ENCODE peak calls at places on chromosomes 7 and 10, in eight cellular contexts. One of them, this sample, is unnamed.

GRCh38 chr7:77447616-77448015 is 31.5 kb upstream of the GSAP start:
- DNase-seq in choroid plexus epithelial cell: no peak
- DNase-seq in NCI-H2029: no peak
- DNase-seq in GF-D8: no peak
- DNase-seq in iPS-NIHi11: no peak
- DNase-seq in GM06990: no peak
- DNase-seq in colonic mucosa: no peak
- DNase-seq in left cardiac atrium: no peak
- DNase-seq in this sample: no peak

GRCh38 chr10:48557511-48558123 is 47.3 kb downstream of the ARHGAP22 start:
- DNase-seq in colonic mucosa: no peak
- DNase-seq in NCI-H2029: no peak
- DNase-seq in iPS-NIHi11: no peak
- DNase-seq in left cardiac atrium: no peak
- DNase-seq in GF-D8: no peak
- DNase-seq in choroid plexus epithelial cell: peak; percentile 11
- DNase-seq in GM06990: no peak
- DNase-seq in this sample: no peak

GRCh38 chr10:117175215-117175900 is 21.9 kb upstream of the KCNK18 start:
- DNase-seq in left cardiac atrium: peak; percentile 36
- DNase-seq in GM06990: peak; percentile 48
- DNase-seq in iPS-NIHi11: peak; percentile 38
- DNase-seq in NCI-H2029: no peak
- DNase-seq in choroid plexus epithelial cell: no peak
- DNase-seq in GF-D8: no peak
- DNase-seq in colonic mucosa: peak; percentile 35
- DNase-seq in this sample: peak; percentile 84

GRCh38 chr7:155584763-155585531 is 38.6 kb upstream of the CNPY1 start:
- DNase-seq in iPS-NIHi11: peak; percentile 33
- DNase-seq in left cardiac atrium: no peak
- DNase-seq in choroid plexus epithelial cell: peak; percentile 50
- DNase-seq in GF-D8: no peak
- DNase-seq in GM06990: no peak
- DNase-seq in NCI-H2029: no peak
- DNase-seq in colonic mucosa: no peak
- DNase-seq in this sample: peak; percentile 78

GRCh38 chr7:155792315-155792960 is 19.8 kb downstream of the SHH start:
- DNase-seq in choroid plexus epithelial cell: no peak
- DNase-seq in colonic mucosa: no peak
- DNase-seq in NCI-H2029: no peak
- DNase-seq in GM06990: no peak
- DNase-seq in left cardiac atrium: peak; percentile 4
- DNase-seq in GF-D8: no peak
- DNase-seq in iPS-NIHi11: no peak
- DNase-seq in this sample: peak; percentile 36

GRCh38 chr7:131007439-131008330 is 273.7 kb upstream of the KLF14 start:
- DNase-seq in left cardiac atrium: peak; percentile 66
- DNase-seq in iPS-NIHi11: peak; percentile 52
- DNase-seq in colonic mucosa: peak; percentile 86
- DNase-seq in GM06990: peak; percentile 70
- DNase-seq in choroid plexus epithelial cell: peak; percentile 79
- DNase-seq in NCI-H2029: peak; percentile 40
- DNase-seq in GF-D8: peak; percentile 63
- DNase-seq in this sample: peak; percentile 86

GRCh38 chr10:49237985-49238384 is 49.8 kb upstream of the TMEM273 start:
- DNase-seq in NCI-H2029: no peak
- DNase-seq in choroid plexus epithelial cell: no peak
- DNase-seq in colonic mucosa: no peak
- DNase-seq in GF-D8: no peak
- DNase-seq in iPS-NIHi11: no peak
- DNase-seq in GM06990: no peak
- DNase-seq in left cardiac atrium: no peak
- DNase-seq in this sample: no peak

GRCh38 chr10:100997364-100998182 is 2.0 kb upstream of the LZTS2 start:
- DNase-seq in colonic mucosa: peak; percentile 90
- DNase-seq in iPS-NIHi11: peak; percentile 86
- DNase-seq in GF-D8: peak; percentile 41
- DNase-seq in choroid plexus epithelial cell: peak; percentile 75
- DNase-seq in left cardiac atrium: peak; percentile 71
- DNase-seq in GM06990: peak; percentile 79
- DNase-seq in NCI-H2029: peak; percentile 35
- DNase-seq in this sample: peak; percentile 93

GRCh38 chr7:99258501-99258900 is 14.1 kb upstream of the MYH16 start:
- DNase-seq in GF-D8: no peak
- DNase-seq in choroid plexus epithelial cell: no peak
- DNase-seq in left cardiac atrium: no peak
- DNase-seq in GM06990: no peak
- DNase-seq in colonic mucosa: no peak
- DNase-seq in NCI-H2029: no peak
- DNase-seq in iPS-NIHi11: no peak
- DNase-seq in this sample: no peak

GRCh38 chr7:64098-64521 is 128.3 kb upstream of the FAM20C start:
- DNase-seq in NCI-H2029: no peak
- DNase-seq in GF-D8: peak; percentile 65
- DNase-seq in choroid plexus epithelial cell: peak; percentile 87
- DNase-seq in iPS-NIHi11: peak; percentile 67
- DNase-seq in left cardiac atrium: peak; percentile 64
- DNase-seq in GM06990: no peak
- DNase-seq in colonic mucosa: peak; percentile 49
- DNase-seq in this sample: peak; percentile 69

GRCh38 chr7:1948887-1949680 is 279.0 kb downstream of the ELFN1 start:
- DNase-seq in iPS-NIHi11: no peak
- DNase-seq in left cardiac atrium: peak; percentile 10
- DNase-seq in GF-D8: no peak
- DNase-seq in NCI-H2029: no peak
- DNase-seq in colonic mucosa: no peak
- DNase-seq in choroid plexus epithelial cell: no peak
- DNase-seq in GM06990: no peak
- DNase-seq in this sample: peak; percentile 75

GRCh38 chr7:143850682-143851081 is 51.3 kb downstream of the TCAF1 start:
- DNase-seq in colonic mucosa: no peak
- DNase-seq in choroid plexus epithelial cell: no peak
- DNase-seq in iPS-NIHi11: no peak
- DNase-seq in left cardiac atrium: no peak
- DNase-seq in NCI-H2029: no peak
- DNase-seq in GM06990: no peak
- DNase-seq in GF-D8: no peak
- DNase-seq in this sample: no peak

GRCh38 chr10:76430330-76430729 is 998.9 kb downstream of the LRMDA start:
- DNase-seq in colonic mucosa: no peak
- DNase-seq in choroid plexus epithelial cell: no peak
- DNase-seq in GM06990: no peak
- DNase-seq in NCI-H2029: no peak
- DNase-seq in iPS-NIHi11: no peak
- DNase-seq in GF-D8: no peak
- DNase-seq in left cardiac atrium: no peak
- DNase-seq in this sample: no peak